ENCODE peak calls at places on chromosome 21, in nine cellular contexts. V is mesendoderm; S is uterus; F is OCI-LY7; Y is adrenal gland; L is body of pancreas; W is CD8-positive, alpha-beta memory T cell; K is heart left ventricle; J is IMR-90. H is an unnamed sample. For H3K4me1, the result is how much of the 10 kb centered on the place peaks cover.

GRCh38 chr21:36260030-36260787 is 59.8 kb upstream of the MORC3 start:
- DNase-seq in S (peak), Y (peak), J (peak), L (peak), K (no peak), W (peak), V (peak), F (peak), H (peak)

GRCh38 chr21:29164330-29164942 is 34.0 kb downstream of the MAP3K7CL start:
- DNase-seq in Y (peak), S (no peak), L (no peak), V (peak), W (no peak), K (no peak), J (peak), F (peak), H (no peak)

GRCh38 chr21:16194851-16195251 is 465.1 kb downstream of the USP25 start:
- DNase-seq in V (no peak), S (no peak), L (no peak), W (no peak), F (no peak), J (peak), Y (peak), K (no peak), H (no peak)

GRCh38 chr21:14273736-14274538 is 58.0 kb downstream of the RBM11 start:
- DNase-seq in J (no peak), S (no peak), L (peak), Y (peak), F (no peak), V (peak), W (no peak), K (peak), H (peak)

GRCh38 chr21:32735524-32735923 is 7.7 kb upstream of the SYNJ1 start:
- DNase-seq in Y (no peak), S (no peak), F (no peak), K (no peak), J (no peak), V (no peak), W (no peak), L (no peak), H (no peak)

GRCh38 chr21:17911628-17912027 is 92.5 kb upstream of the C21orf91 start:
- DNase-seq in Y (no peak), S (no peak), V (no peak), K (no peak), W (no peak), L (no peak), F (no peak), J (peak), H (no peak)

GRCh38 chr21:14542638-14543037 is 3.5 kb downstream of the SAMSN1 start:
- DNase-seq in J (no peak), F (no peak), W (no peak), K (no peak), S (no peak), V (no peak), Y (no peak), L (no peak), H (no peak)

GRCh38 chr21:36479415-36480402 is at the start of gene CLDN14:
- DNase-seq in W (no peak), L (peak), F (no peak), Y (no peak), J (peak), S (no peak), K (no peak), V (no peak), H (no peak)

GRCh38 chr21:36461277-36461917 is 18.5 kb downstream of the CLDN14 start:
- DNase-seq in F (no peak), Y (no peak), W (no peak), V (no peak), L (peak), J (no peak), S (no peak), K (no peak), H (no peak)

GRCh38 chr21:23401278-23401677 is 2206.0 kb downstream of the MRPL39 start:
- DNase-seq in L (no peak), S (no peak), J (no peak), Y (no peak), K (no peak), W (no peak), V (peak), F (no peak), H (no peak)

GRCh38 chr21:46434322-46434958 is 24.3 kb upstream of the DIP2A start:
- DNase-seq in F (no peak), S (no peak), L (no peak), V (no peak), W (no peak), K (no peak), J (no peak), Y (no peak), H (no peak)

GRCh38 chr21:27408826-27409225 is 441.9 kb upstream of the ADAMTS5 start:
- DNase-seq in V (no peak), S (no peak), W (no peak), F (no peak), L (no peak), J (no peak), K (no peak), Y (no peak), H (no peak)

GRCh38 chr21:35020902-35021301 is 28.2 kb downstream of the RUNX1 start:
- DNase-seq in Y (no peak), K (no peak), W (no peak), V (no peak), J (peak), F (no peak), S (no peak), L (no peak), H (no peak)

GRCh38 chr21:35023396-35024070 is 25.6 kb downstream of the RUNX1 start:
- DNase-seq in J (no peak), V (no peak), L (no peak), Y (no peak), S (no peak), K (no peak), F (no peak), W (no peak), H (no peak)

GRCh38 chr21:35020446-35020845 is 28.7 kb downstream of the RUNX1 start:
- DNase-seq in L (no peak), Y (no peak), F (peak), J (no peak), W (no peak), K (no peak), V (no peak), S (no peak), H (no peak)

GRCh38 chr21:35019631-35020032 is 29.5 kb downstream of the RUNX1 start:
- DNase-seq in S (no peak), F (no peak), K (no peak), L (peak), J (no peak), V (peak), Y (no peak), W (no peak), H (peak)

GRCh38 chr21:35021546-35021945 is 27.6 kb downstream of the RUNX1 start:
- DNase-seq in W (no peak), V (no peak), L (no peak), F (no peak), J (no peak), S (no peak), K (no peak), Y (no peak), H (no peak)
- H3K4me1 ChIP-seq in W (half or more), V (under half), L (under half), F (half or more), J (under half), S (under half), K (under half), Y (under half), H (under half)

DNA sequence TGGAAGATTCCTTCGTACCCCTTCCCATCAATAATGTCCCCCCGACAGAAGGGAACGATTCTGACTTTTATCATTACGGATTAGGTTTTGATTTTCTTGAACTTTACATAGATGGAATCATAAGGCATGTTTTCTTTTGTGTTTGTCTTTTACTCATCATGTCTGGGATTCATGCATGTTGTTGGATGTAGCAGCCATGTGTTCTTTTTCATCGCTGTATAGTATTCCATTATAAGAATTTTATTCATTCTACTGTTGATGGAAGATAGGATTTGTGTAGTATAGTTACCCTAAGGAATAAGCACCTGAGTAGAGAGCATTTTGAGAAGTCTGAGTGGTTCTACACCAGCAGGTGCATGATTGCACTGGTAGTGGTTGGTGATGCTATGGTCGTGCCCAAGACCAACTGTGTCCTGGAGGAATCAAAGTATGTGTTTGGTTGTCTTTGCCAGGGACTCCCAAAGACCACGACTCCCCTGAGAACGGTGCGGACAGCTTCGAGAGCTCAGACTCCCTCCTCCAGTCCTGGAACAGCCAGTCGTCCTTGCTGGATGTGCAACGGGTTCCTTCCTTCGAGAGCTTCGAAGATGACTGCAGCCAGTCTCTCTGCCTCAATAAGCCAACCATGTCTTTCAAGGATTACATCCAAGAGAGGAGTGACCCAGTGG is 13.5 kb downstream of the ETS2 start:
- DNase-seq in W (no peak), J (no peak), F (no peak), Y (no peak), K (no peak), L (no peak), V (no peak), S (no peak), H (no peak)
- H3K4me1 ChIP-seq in W (under half), J (under half), F (under half), Y (under half), K (under half), L (under half), V (under half), S (under half), H (half or more)

DNA sequence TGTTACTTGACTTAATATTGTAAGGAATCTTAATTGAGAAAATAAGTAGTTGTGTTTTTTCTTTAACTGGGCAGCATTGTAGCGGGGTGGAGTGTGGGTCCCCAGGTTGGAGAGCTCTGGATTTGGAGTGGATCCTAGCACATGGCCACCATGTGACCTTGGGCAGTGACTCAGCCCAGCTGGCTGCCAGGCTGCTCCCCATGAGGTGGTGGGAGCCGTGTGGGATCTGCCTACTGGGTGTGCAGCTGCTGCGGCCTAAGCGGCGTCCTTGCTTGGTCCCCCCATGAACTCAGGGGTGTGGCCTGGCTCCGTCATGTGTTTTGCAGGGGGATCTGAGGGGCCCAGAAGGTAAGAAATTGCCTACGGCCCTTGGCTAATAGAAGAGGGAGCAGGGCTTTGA is 68.1 kb downstream of the ADARB1 start:
- DNase-seq in J (peak), L (peak), K (peak), W (no peak), S (no peak), F (no peak), Y (peak), V (no peak), H (no peak)
- H3K4me1 ChIP-seq in J (under half), L (under half), K (under half), W (under half), S (under half), F (under half), Y (under half), V (under half), H (under half)

GRCh38 chr21:38416791-38417190 is 81.5 kb downstream of the ERG start:
- DNase-seq in L (no peak), F (no peak), S (no peak), Y (no peak), J (no peak), V (no peak), K (no peak), W (no peak), H (no peak)
- H3K4me1 ChIP-seq in L (under half), F (under half), S (under half), Y (under half), J (under half), V (under half), K (under half), W (under half), H (under half)

GRCh38 chr21:42191064-42191463 is 27.9 kb upstream of the ABCG1 start:
- DNase-seq in K (no peak), Y (no peak), J (no peak), F (no peak), L (no peak), S (no peak), V (no peak), W (no peak), H (no peak)

GRCh38 chr21:42189860-42190491 is 29.0 kb upstream of the ABCG1 start:
- DNase-seq in K (no peak), V (no peak), Y (no peak), S (no peak), F (no peak), J (no peak), W (no peak), L (no peak), H (no peak)

GRCh38 chr21:42188663-42189062 is 30.3 kb upstream of the ABCG1 start:
- DNase-seq in F (peak), K (no peak), V (no peak), Y (no peak), S (no peak), L (no peak), W (no peak), J (no peak), H (no peak)

GRCh38 chr21:42191978-42192595 is 26.9 kb upstream of the ABCG1 start:
- DNase-seq in V (no peak), L (no peak), J (no peak), K (no peak), W (no peak), S (no peak), Y (no peak), F (no peak), H (no peak)

GRCh38 chr21:42190492-42190875 is 28.5 kb upstream of the ABCG1 start:
- DNase-seq in L (no peak), K (no peak), W (no peak), V (no peak), F (no peak), Y (no peak), J (no peak), S (no peak), H (no peak)
- H3K4me1 ChIP-seq in L (under half), K (under half), W (half or more), V (under half), F (half or more), Y (under half), J (under half), S (under half), H (under half)

DNA sequence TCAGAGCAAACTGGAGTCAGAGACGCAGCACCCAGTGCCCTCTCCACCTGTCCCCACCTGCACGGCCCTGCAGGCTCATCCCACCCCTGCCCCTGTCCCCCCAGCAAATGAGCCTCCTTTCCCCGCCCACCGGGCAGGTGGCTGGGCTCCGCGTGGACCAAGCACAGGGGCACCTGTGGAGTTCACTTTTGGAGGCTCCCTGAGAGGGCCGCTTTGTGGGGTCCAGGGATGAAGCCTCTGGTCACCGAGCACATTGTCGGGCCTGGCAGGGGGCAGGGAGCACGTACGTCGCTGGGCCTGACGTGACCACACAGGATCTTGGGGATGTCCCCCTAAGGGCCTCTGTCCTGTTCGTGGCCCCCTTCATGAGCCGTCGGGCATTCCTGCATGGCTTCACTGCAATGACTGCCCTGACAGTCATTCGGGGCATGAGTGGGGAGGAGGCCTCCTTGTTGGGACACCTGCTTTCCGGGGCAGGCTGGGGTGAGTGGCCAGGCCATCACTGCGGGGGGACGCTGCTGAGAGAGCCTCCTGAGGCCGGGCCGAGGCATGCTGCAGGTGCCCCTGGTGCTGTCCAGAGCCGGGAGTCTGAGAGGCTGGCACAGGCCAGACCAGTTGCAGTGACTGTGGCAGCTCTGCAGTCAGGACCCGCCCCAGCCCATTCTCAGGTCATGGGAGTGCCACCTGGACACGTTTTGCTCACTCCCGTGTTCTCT is 19.7 kb downstream of the SLX9 start:
- DNase-seq in K (peak), F (no peak), V (no peak), L (no peak), J (no peak), Y (no peak), S (no peak), W (no peak), H (no peak)
- H3K4me1 ChIP-seq in K (half or more), F (under half), V (under half), L (under half), J (under half), Y (under half), S (under half), W (under half), H (under half)

DNA sequence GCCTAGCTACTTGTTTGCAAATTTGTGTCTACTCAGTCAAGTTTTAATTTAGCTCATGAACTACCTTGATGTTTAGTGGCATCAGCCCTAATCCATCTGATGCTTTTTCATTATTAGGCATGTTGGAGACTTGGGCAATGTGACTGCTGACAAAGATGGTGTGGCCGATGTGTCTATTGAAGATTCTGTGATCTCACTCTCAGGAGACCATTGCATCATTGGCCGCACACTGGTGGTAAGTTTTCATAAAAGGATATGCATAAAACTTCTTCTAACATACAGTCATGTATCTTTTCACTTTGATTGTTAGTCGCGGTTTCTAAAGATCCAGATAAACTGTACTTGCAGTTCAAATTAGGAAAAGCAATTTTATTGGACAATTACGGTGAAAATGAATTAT is 7.6 kb downstream of the SOD1 start:
- DNase-seq in J (no peak), K (no peak), S (no peak), F (no peak), L (no peak), V (no peak), W (no peak), Y (no peak), H (no peak)
- H3K4me1 ChIP-seq in J (under half), K (under half), S (under half), F (under half), L (under half), V (under half), W (under half), Y (half or more), H (under half)

GRCh38 chr21:45116066-45116465 is 41.7 kb downstream of the ADARB1 start:
- DNase-seq in S (no peak), Y (no peak), W (no peak), F (no peak), L (no peak), K (no peak), V (peak), J (no peak), H (no peak)
- H3K4me1 ChIP-seq in S (under half), Y (under half), W (under half), F (under half), L (under half), K (under half), V (under half), J (under half), H (under half)

GRCh38 chr21:38488640-38489282 is 9.5 kb downstream of the ERG start:
- DNase-seq in V (no peak), Y (peak), S (no peak), J (no peak), W (no peak), L (no peak), K (no peak), F (no peak), H (no peak)
- H3K4me1 ChIP-seq in V (under half), Y (under half), S (under half), J (under half), W (under half), L (under half), K (under half), F (under half), H (under half)